ENCODE peak calls at places on chromosomes 7 and 10, in five cellular contexts. E is breast epithelium, C is adrenal gland, W is neural progenitor cell, H is HFFc6. J is an unnamed sample.

GRCh38 chr10:55358539-55358938 is 557.5 kb upstream of the PCDH15 start:
- DNase-seq in E (no peak), C (no peak), W (no peak), H (no peak), J (no peak)

GRCh38 chr7:30699706-30700495 is 17.6 kb upstream of the CRHR2 start:
- DNase-seq in E (no peak), C (no peak), W (no peak), H (no peak), J (no peak)

GRCh38 chr7:131497454-131497853 is 59.0 kb downstream of the PODXL start:
- DNase-seq in E (no peak), C (no peak), W (no peak), H (no peak), J (no peak)

GRCh38 chr7:131896189-131896855 is 339.9 kb upstream of the PODXL start:
- DNase-seq in E (no peak), C (no peak), W (peak), H (no peak), J (no peak)

GRCh38 chr7:52719677-52720076 is 315.8 kb upstream of the POM121L12 start:
- DNase-seq in E (no peak), C (no peak), W (no peak), H (no peak), J (no peak)

GRCh38 chr10:122531261-122531660 is 29.3 kb upstream of the DMBT1 start:
- DNase-seq in E (no peak), C (no peak), W (no peak), H (no peak), J (no peak)

GRCh38 chr7:366171-366916 is 76.4 kb downstream of the FOXL3 start:
- DNase-seq in E (no peak), C (no peak), W (no peak), H (no peak), J (no peak)

GRCh38 chr7:30148951-30149459 is 14.2 kb downstream of the MTURN start:
- DNase-seq in E (no peak), C (no peak), W (no peak), H (no peak), J (peak)

GRCh38 chr10:124604214-124605000 is 139.8 kb downstream of the FAM53B start:
- DNase-seq in E (no peak), C (peak), W (no peak), H (no peak), J (peak)

GRCh38 chr7:135330088-135330487 is 96.5 kb downstream of the STRA8 start:
- DNase-seq in E (no peak), C (no peak), W (no peak), H (no peak), J (no peak)

GRCh38 chr10:116741391-116742351 is 695 bp downstream of the HSPA12A start:
- DNase-seq in E (no peak), C (peak), W (peak), H (no peak), J (no peak)

GRCh38 chr10:114023198-114023597 is 20.5 kb upstream of the ADRB1 start:
- DNase-seq in E (no peak), C (no peak), W (no peak), H (no peak), J (no peak)

GRCh38 chr7:121137580-121137979 is 149.1 kb downstream of the CPED1 start:
- DNase-seq in E (no peak), C (no peak), W (no peak), H (no peak), J (no peak)

GRCh38 chr10:78981257-78981969 is 87.4 kb upstream of the ZMIZ1 start:
- DNase-seq in E (no peak), C (no peak), W (no peak), H (no peak), J (no peak)

GRCh38 chr7:33893377-33893776 is 12.0 kb upstream of the BMPER start:
- DNase-seq in E (no peak), C (no peak), W (no peak), H (no peak), J (no peak)

GRCh38 chr7:108522780-108523179 is 3.2 kb downstream of the PNPLA8 start:
- DNase-seq in E (no peak), C (no peak), W (no peak), H (no peak), J (no peak)

GRCh38 chr7:121002-121401 is 71.4 kb upstream of the FAM20C start:
- DNase-seq in E (no peak), C (no peak), W (no peak), H (no peak), J (no peak)

GRCh38 chr7:116528008-116528789 is 3.4 kb downstream of the CAV1 start:
- DNase-seq in E (no peak), C (no peak), W (no peak), H (peak), J (no peak)

GRCh38 chr7:28408105-28408973 is 4.0 kb upstream of the CREB5 start:
- DNase-seq in E (no peak), C (no peak), W (peak), H (no peak), J (no peak)

GRCh38 chr10:52951819-52952218 is 179.2 kb upstream of the MBL2 start:
- DNase-seq in E (no peak), C (peak), W (peak), H (peak), J (no peak)

GRCh38 chr7:92735707-92736106 is 100.7 kb downstream of the CDK6 start:
- DNase-seq in E (no peak), C (no peak), W (no peak), H (peak), J (no peak)

GRCh38 chr10:132972149-132972985 is 30.0 kb upstream of the CFAP46 start:
- DNase-seq in E (peak), C (no peak), W (peak), H (no peak), J (peak)

GRCh38 chr7:139043823-139044812 is 8.3 kb upstream of the ZC3HAV1L start:
- DNase-seq in E (no peak), C (no peak), W (no peak), H (no peak), J (no peak)

GRCh38 chr7:70040971-70041766 is 442.9 kb downstream of the AUTS2 start:
- DNase-seq in E (no peak), C (no peak), W (peak), H (no peak), J (no peak)

GRCh38 chr10:79066460-79067240 is 2.1 kb upstream of the ZMIZ1 start:
- DNase-seq in E (no peak), C (no peak), W (peak), H (no peak), J (no peak)

GRCh38 chr10:33280217-33280616 is 54.2 kb downstream of the NRP1 start:
- DNase-seq in E (no peak), C (no peak), W (no peak), H (no peak), J (no peak)

GRCh38 chr10:117409549-117410283 is 34.5 kb upstream of the PDZD8 start:
- DNase-seq in E (no peak), C (no peak), W (no peak), H (no peak), J (no peak)

GRCh38 chr10:110725809-110726641 is 81.9 kb downstream of the RBM20 start:
- DNase-seq in E (no peak), C (no peak), W (no peak), H (peak), J (no peak)

GRCh38 chr7:96416599-96416998 is 94.7 kb upstream of the SLC25A13 start:
- DNase-seq in E (no peak), C (no peak), W (no peak), H (no peak), J (no peak)

GRCh38 chr10:14056545-14057332 is 274.0 kb downstream of the FRMD4A start:
- DNase-seq in E (no peak), C (peak), W (peak), H (peak), J (no peak)

GRCh38 chr7:133910761-133911160 is 216.4 kb upstream of the LRGUK start:
- DNase-seq in E (no peak), C (no peak), W (no peak), H (no peak), J (no peak)

GRCh38 chr10:71505366-71505760 is 108.6 kb downstream of the CDH23 start:
- DNase-seq in E (no peak), C (no peak), W (no peak), H (no peak), J (no peak)

GRCh38 chr7:91285966-91286365 is 21.7 kb downstream of the FZD1 start:
- DNase-seq in E (no peak), C (no peak), W (no peak), H (peak), J (no peak)

GRCh38 chr7:91286432-91286831 is 22.2 kb downstream of the FZD1 start:
- DNase-seq in E (no peak), C (no peak), W (peak), H (no peak), J (no peak)

GRCh38 chr7:91288208-91288824 is 24.1 kb downstream of the FZD1 start:
- DNase-seq in E (no peak), C (peak), W (peak), H (no peak), J (no peak)

GRCh38 chr7:91289633-91290260 is 25.5 kb downstream of the FZD1 start:
- DNase-seq in E (no peak), C (no peak), W (no peak), H (no peak), J (no peak)

DNA sequence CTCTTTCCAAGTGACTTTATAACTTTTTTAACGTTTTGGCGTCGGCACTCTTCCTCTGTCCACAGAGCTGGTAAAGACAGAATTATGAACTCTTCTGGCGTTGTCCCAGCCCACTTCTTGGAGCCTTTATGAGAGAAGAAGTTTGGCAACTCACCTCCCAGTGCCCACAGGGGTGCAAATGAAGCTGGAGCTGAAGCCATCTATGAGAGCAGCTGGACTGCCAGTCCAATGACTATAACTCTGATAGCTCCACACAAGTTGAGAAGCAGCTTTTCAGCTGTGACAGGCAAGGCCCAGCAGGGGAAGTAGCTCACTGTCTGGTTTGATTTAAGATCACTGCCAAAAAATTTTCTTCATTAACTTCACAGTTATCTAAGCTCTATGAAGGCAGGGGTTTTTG is 23.5 kb downstream of the FZD1 start:
- DNase-seq in E (no peak), C (no peak), W (no peak), H (no peak), J (no peak)
- TF ChIP-seq CTCF in E (no peak), C (no peak), W (no peak), H (no peak), J (no peak)

GRCh38 chr7:51366930-51367613 is 50.5 kb upstream of the COBL start:
- DNase-seq in E (no peak), C (peak), W (peak), H (peak), J (no peak)

GRCh38 chr7:51366172-51366728 is 49.6 kb upstream of the COBL start:
- DNase-seq in E (no peak), C (no peak), W (no peak), H (no peak), J (no peak)

GRCh38 chr7:51367614-51367968 is 51.0 kb upstream of the COBL start:
- DNase-seq in E (no peak), C (no peak), W (no peak), H (no peak), J (no peak)

GRCh38 chr7:51374936-51375335 is 58.3 kb upstream of the COBL start:
- DNase-seq in E (no peak), C (no peak), W (no peak), H (no peak), J (no peak)

DNA sequence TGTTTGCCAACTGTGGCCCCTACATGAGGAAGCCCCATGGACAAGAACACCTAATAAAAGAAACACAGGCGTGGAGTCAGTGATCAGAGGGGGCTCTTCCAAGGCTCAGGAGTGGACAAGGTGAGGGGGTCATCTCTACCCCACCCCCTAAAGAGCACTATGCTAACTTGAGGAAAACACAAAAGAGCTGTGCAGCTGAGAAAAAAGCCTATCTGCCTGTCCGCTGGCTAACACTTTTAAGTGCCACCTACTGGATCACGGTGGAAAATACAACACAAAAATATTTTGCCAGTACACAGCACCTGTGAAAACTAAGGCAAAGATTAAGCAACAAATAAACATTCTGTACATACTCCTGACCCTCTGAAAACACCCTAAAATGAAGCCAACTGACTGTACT is 53.1 kb upstream of the COBL start:
- DNase-seq in E (no peak), C (no peak), W (peak), H (no peak), J (no peak)
- TF ChIP-seq CTCF in E (peak), C (no peak), W (peak), H (peak), J (no peak)

DNA sequence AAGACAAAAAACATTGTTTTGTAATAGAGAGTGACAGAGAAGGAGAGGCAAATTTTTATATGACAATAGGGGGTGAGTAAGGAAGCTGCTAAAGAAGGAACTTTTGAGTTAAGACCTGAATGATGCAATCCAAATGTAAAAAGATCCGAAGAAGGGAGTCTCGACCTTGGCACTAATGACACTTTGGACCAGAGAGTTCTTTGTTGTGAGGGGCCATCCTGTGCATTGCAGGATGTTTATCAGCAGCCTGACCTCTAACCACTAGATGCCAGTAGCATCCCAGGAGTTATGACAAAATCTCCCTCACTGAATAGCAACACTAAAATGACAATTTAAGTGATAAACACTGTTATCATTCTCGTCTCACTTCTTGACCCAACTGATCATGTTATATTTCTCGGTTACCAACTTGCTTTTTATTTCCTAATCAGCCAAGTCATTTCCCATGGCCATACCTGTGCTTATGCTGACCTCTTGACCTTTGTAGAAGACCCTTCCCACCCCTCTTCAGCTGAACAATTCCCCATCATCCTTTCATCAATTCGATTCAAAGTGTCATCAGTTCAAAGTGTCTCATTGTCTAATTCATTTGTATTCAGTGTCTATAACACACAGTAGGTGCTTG is 30.0 kb downstream of the DGKI start:
- DNase-seq in E (no peak), C (peak), W (peak), H (peak), J (no peak)
- TF ChIP-seq CTCF in E (no peak), C (peak), W (peak), H (peak), J (no peak)

DNA sequence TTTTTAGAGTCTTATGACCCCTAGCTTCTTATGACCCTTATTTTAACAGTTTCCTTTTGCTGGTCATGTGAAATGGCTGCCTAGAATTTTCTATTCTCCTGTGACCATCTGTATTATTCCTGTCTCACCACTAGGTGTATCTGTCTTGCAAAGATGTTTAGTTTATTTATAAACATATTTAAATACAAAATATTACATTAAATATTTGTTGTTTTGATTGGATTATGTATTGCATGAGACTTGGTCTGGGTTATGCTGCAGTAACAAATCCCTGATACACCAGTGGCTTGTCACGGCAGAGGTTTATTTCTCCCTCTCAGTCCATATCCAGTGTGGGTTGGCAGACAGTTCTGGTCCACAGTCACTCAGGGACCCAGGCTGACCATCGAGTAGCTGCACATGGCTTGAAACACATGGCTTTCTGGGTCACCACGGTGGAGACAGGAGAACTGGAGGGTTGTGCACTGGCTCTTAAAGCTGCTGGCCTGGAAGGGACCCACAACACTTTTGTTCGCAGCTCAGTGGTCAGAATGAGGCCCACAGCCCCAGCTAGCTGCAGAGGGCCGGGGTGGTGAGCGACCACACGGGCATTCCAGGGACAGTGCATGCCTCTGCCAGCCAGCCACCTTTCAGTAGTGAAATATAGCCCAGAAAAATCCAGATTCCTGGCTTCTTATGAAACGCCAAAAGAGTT is 7.4 kb downstream of the RASSF4 start:
- DNase-seq in E (no peak), C (no peak), W (no peak), H (no peak), J (no peak)
- TF ChIP-seq CTCF in E (no peak), C (no peak), W (peak), H (peak), J (no peak)

GRCh38 chr7:18151419-18151818 is 123.8 kb upstream of the PRPS1L1 start:
- DNase-seq in E (no peak), C (no peak), W (no peak), H (no peak), J (no peak)
- TF ChIP-seq CTCF in E (no peak), C (no peak), W (no peak), H (peak), J (no peak)

DNA sequence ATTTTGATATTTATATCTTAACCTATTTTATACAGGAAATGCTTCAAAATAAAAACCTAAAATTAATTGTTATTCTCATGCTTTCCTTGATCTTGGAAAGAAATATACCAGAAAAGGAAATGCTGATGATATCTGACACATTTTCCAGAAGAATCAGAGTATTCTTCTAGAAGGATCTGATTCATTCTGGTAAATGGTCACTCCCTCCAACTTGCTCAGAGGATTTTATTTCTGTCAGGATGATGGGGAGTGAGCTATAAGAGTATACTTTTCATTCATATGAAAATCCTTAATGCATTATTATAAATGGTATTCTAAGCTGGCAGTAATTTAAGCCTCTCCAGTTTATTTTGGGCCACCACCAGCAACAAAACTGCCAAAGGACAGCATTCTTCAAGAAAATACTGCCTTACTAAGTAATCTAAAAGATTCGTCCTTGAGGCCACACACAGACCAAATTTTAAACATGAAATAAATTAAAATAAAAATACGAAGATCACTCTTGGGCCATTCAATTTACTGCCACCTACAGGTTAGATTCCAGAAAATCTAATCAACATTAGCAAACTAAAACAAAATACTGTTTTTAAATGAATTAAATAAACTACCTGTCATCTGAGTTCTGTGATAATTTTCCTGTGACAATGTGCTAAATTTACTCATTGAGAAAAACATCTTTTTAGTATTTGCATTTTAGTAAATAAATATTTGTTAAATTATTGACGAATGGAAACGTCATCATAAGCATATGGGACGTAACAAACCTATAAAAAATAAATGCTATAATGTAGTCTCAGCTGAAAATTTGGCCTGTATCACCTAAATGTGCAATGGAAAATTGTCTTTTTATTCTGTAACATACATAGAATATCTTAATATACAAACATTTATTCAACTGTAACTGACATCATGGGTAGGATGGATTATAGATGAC is 71.9 kb downstream of the ITGB8 start:
- DNase-seq in E (no peak), C (no peak), W (no peak), H (no peak), J (no peak)
- TF ChIP-seq CTCF in E (no peak), C (peak), W (peak), H (peak), J (no peak)

GRCh38 chr10:43255644-43256431 is 11.0 kb downstream of the RASGEF1A start:
- DNase-seq in E (peak), C (peak), W (peak), H (no peak), J (no peak)
- TF ChIP-seq CTCF in E (peak), C (no peak), W (peak), H (peak), J (no peak)

J was measured in activated B cell treated with CpG ODN at 0.5 μM for 24 hours.